ENCODE peak calls at places on chromosomes 11 and 22, in nine cellular contexts. L is stomach, Y is GM12878, W is tibial nerve, V is ovary, N is A549, M is SK-N-SH, R is transverse colon, C is upper lobe of left lung. H is an unnamed sample.

GRCh38 chr22:20200411-20200810 is 49.6 kb upstream of the CCDC188 start:
- DNase-seq in N (no peak), W (no peak), L (no peak), R (no peak), V (no peak), Y (no peak), M (no peak), C (no peak), H (no peak)

GRCh38 chr11:206516-207212 is 535 bp downstream of the BET1L start:
- DNase-seq in L (peak; percentile 40), M (peak; percentile 56), W (no peak), R (peak; percentile 62), N (peak; percentile 35), V (no peak), C (peak; percentile 52), Y (no peak), H (peak; percentile 73)

GRCh38 chr22:19848298-19849224 is 6.1 kb downstream of the GNB1L start:
- DNase-seq in L (peak; percentile 72), C (peak; percentile 86), N (peak; percentile 21), M (no peak), V (no peak), W (no peak), Y (no peak), R (peak; percentile 77), H (peak; percentile 59)

GRCh38 chr22:42614312-42615091 is at the start of gene POLDIP3:
- DNase-seq in R (peak; percentile 100), L (peak; percentile 99), M (peak; percentile 88), N (peak; percentile 81), W (peak; percentile 97), V (peak; percentile 99), Y (peak; percentile 78), C (peak; percentile 99), H (peak; percentile 100)

GRCh38 chr11:72599325-72600117 is 74.7 kb downstream of the PDE2A start:
- DNase-seq in Y (no peak), L (no peak), R (no peak), M (no peak), W (no peak), N (no peak), C (no peak), V (no peak), H (no peak)

GRCh38 chr11:65551572-65552398 is 6.4 kb downstream of the LTBP3 start:
- DNase-seq in R (peak; percentile 90), V (peak; percentile 61), N (peak; percentile 58), M (peak; percentile 85), Y (no peak), L (peak; percentile 81), W (no peak), C (peak; percentile 85), H (no peak)

GRCh38 chr22:23177197-23177596 is 3.1 kb upstream of the BCR start:
- DNase-seq in M (no peak), C (no peak), W (no peak), Y (no peak), N (no peak), L (no peak), V (no peak), R (no peak), H (no peak)

GRCh38 chr22:35928273-35928798 is 100.3 kb downstream of the RBFOX2 start:
- DNase-seq in C (no peak), L (no peak), V (no peak), N (no peak), Y (no peak), R (no peak), M (no peak), W (no peak), H (no peak)

GRCh38 chr22:38352436-38352835 is 35.2 kb upstream of the CSNK1E start:
- DNase-seq in R (no peak), W (no peak), M (no peak), L (peak; percentile 11), Y (no peak), C (no peak), V (peak; percentile 23), N (no peak), H (peak; percentile 40)

GRCh38 chr11:64757549-64758329 is 2.0 kb downstream of the PYGM start:
- DNase-seq in V (no peak), M (peak; percentile 29), C (no peak), N (no peak), W (no peak), R (no peak), Y (no peak), L (no peak), H (peak; percentile 66)

GRCh38 chr22:46107753-46108563 is 42.4 kb upstream of the PPARA start:
- DNase-seq in M (peak; percentile 76), R (no peak), N (no peak), V (no peak), W (no peak), L (no peak), C (no peak), Y (no peak), H (peak; percentile 83)

GRCh38 chr11:116396332-116396731 is 376.5 kb downstream of the BUD13 start:
- DNase-seq in Y (no peak), M (no peak), N (no peak), R (no peak), C (no peak), L (no peak), V (no peak), W (no peak), H (no peak)

GRCh38 chr11:116400081-116400480 is 372.7 kb downstream of the BUD13 start:
- DNase-seq in C (no peak), Y (no peak), N (no peak), L (no peak), V (no peak), W (no peak), M (no peak), R (no peak), H (no peak)

GRCh38 chr11:116394022-116394421 is 378.8 kb downstream of the BUD13 start:
- DNase-seq in M (no peak), R (no peak), V (no peak), W (no peak), C (no peak), L (no peak), Y (no peak), N (no peak), H (no peak)

DNA sequence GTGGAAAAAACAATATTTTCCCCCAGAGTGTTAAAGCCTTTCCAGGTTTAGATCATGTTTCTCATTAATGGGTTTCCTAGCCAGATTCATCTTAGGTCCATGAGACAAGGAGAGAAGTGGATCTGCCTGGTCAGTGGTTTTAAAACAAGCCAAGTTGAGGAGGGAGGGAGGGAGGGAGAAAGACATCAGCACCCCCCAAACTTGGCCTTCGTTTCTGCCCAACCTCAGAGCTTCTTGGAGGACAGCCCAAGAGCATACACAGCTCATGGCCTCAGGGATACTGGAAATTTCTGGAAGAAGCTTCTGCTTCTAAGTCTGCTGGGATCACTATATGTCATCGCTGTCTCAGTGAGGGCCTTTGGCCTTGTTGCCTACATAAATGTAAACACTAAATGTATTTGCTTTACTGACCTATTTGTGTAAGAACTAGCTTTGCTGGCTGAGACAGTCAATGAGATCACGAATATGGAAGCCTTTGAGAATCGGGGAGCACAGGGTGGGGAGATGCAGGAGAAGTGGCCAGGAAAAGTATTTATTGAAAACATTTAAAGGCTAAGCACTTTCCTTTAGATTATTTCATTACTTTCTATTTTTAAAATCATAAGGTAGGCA is 375.1 kb downstream of the BUD13 start:
- DNase-seq in V (no peak), Y (no peak), M (no peak), R (no peak), N (no peak), C (no peak), L (no peak), W (no peak), H (no peak)
- TF ChIP-seq CTCF in V (no peak), Y (no peak), M (no peak), R (no peak), N (no peak), C (no peak), L (no peak), W (no peak), H (no peak)

GRCh38 chr11:43285826-43286225 is 26.0 kb upstream of the API5 start:
- DNase-seq in M (no peak), C (no peak), V (no peak), N (no peak), Y (no peak), W (no peak), R (no peak), L (no peak), H (no peak)

GRCh38 chr11:43278302-43278956 is 33.4 kb upstream of the API5 start:
- DNase-seq in W (no peak), C (no peak), N (peak; percentile 27), V (no peak), R (no peak), M (peak; percentile 59), L (no peak), Y (no peak), H (no peak)

DNA sequence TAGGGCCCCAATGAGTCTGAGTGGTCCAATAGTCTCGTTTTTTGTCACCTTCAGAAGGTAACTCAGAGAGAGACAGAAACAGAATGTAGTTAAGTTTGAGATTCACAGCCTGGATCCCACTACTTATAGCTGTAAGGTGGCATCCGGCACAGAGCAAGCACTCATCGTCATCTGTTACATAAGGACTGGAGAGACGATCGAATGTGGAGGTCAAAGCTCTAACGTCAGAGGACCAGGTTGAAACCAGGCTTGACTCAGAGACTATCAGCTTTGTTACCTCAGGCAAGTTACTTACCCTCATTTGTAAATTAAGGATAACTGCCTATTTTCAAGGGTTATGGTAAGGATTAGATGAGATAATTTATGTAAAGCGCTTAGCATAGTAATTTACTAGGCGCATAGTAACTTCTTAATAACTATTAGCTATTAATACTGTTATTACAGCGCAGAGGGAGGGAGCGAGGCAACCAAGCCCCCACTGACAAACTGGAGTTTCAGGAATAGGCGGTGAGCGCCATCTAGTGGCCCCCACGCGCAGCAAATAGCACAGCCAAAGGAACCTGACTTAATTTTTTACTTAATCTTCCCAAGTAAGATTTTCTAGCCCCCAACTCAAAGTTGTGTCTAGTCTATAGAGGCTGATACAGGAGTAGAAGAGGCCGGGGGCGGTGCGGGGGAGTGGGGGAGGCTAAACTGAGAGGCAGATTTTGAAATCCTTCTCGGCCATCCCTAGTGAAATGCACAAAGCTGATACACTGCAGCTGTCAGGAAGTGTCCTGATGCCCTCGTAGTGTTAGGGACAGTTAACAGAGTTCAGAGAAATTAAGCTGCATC is 29.0 kb upstream of the API5 start:
- DNase-seq in M (peak; percentile 56), V (no peak), R (peak; percentile 24), N (peak; percentile 25), Y (no peak), L (no peak), C (peak; percentile 26), W (peak; percentile 8), H (no peak)
- TF ChIP-seq EP300 in M (no peak), V (no peak), R (no peak), N (no peak), Y (no peak), L (no peak), C (no peak), W (no peak), H (no peak)

GRCh38 chr22:49614966-49615965 is 212.4 kb downstream of the BRD1 start:
- DNase-seq in M (no peak), C (no peak), L (no peak), W (no peak), Y (no peak), N (no peak), V (peak; percentile 17), R (no peak), H (peak; percentile 57)
- TF ChIP-seq CTCF in M (no peak), C (no peak), L (no peak), W (no peak), Y (no peak), N (no peak), V (no peak), R (no peak), H (no peak)

GRCh38 chr22:40525250-40525884 is 111.2 kb downstream of the MRTFA start:
- DNase-seq in W (peak; percentile 51), R (peak; percentile 51), Y (no peak), L (peak; percentile 48), N (no peak), M (no peak), C (peak; percentile 48), V (peak; percentile 71), H (no peak)
- TF ChIP-seq EP300 in W (no peak), R (no peak), Y (no peak), L (no peak), N (no peak), M (no peak), C (no peak), V (no peak), H (no peak)

H was measured in sigmoid colon.